ENCODE peak calls at places on chromosomes 2 and 18, in five cellular contexts. F is right cardiac atrium, M is tibial artery, P is RWPE2, G is heart right ventricle. Z is an unnamed sample.

GRCh38 chr2:222393733-222394267 is 30.5 kb upstream of the SGPP2 start:
- DNase-seq in P (no peak), G (no peak), M (no peak), F (no peak), Z (no peak)

GRCh38 chr2:44668336-44668735 is 273.2 kb upstream of the SIX3 start:
- DNase-seq in F (no peak), M (no peak), G (no peak), P (no peak), Z (no peak)

GRCh38 chr2:21467910-21468309 is 344.1 kb downstream of the TDRD15 start:
- DNase-seq in M (no peak), G (no peak), F (no peak), P (no peak), Z (no peak)

GRCh38 chr2:25098558-25099486 is 56.9 kb downstream of the EFR3B start:
- DNase-seq in G (peak; percentile 28), P (no peak), F (peak; percentile 69), M (peak; percentile 25), Z (peak; percentile 33)

GRCh38 chr18:55179460-55180195 is 220.4 kb upstream of the CCDC68 start:
- DNase-seq in M (no peak), P (no peak), F (no peak), G (no peak), Z (peak; percentile 56)

GRCh38 chr18:78901923-78902794 is 77.5 kb upstream of the SALL3 start:
- DNase-seq in P (no peak), M (no peak), G (no peak), F (no peak), Z (no peak)

GRCh38 chr18:44840053-44840826 is 159.6 kb downstream of the SETBP1 start:
- DNase-seq in P (no peak), M (no peak), G (no peak), F (no peak), Z (no peak)

GRCh38 chr2:21392660-21393059 is 268.9 kb downstream of the TDRD15 start:
- DNase-seq in M (no peak), P (no peak), G (no peak), F (no peak), Z (no peak)

GRCh38 chr2:236088368-236089057 is 79.7 kb downstream of the GBX2 start:
- DNase-seq in G (no peak), M (no peak), P (no peak), F (no peak), Z (peak; percentile 14)

GRCh38 chr2:98891591-98891990 is 44.4 kb downstream of the CRACDL start:
- DNase-seq in G (no peak), F (no peak), M (no peak), P (no peak), Z (no peak)

GRCh38 chr2:26561376-26561775 is 79.8 kb downstream of the CIB4 start:
- DNase-seq in P (peak; percentile 22), M (no peak), G (no peak), F (no peak), Z (no peak)

GRCh38 chr2:196336715-196337617 is 165.6 kb upstream of the STK17B start:
- DNase-seq in P (no peak), F (no peak), G (no peak), M (no peak), Z (peak; percentile 78)

GRCh38 chr18:62634991-62635630 is 80.2 kb upstream of the PHLPP1 start:
- DNase-seq in F (no peak), G (no peak), M (no peak), P (peak; percentile 64), Z (no peak)

GRCh38 chr2:106192752-106193490 is 1.2 kb downstream of the UXS1 start:
- DNase-seq in F (no peak), G (no peak), P (no peak), M (peak; percentile 34), Z (peak; percentile 72)

GRCh38 chr2:219344756-219345458 is 12.4 kb upstream of the RESP18 start:
- DNase-seq in M (peak; percentile 77), F (peak; percentile 69), G (peak; percentile 21), P (no peak), Z (peak; percentile 52)

GRCh38 chr2:107731435-107731834 is 95.3 kb upstream of the RGPD4 start:
- DNase-seq in G (no peak), F (no peak), M (no peak), P (no peak), Z (no peak)

GRCh38 chr2:63719052-63719451 is 122.6 kb upstream of the UGP2 start:
- DNase-seq in G (no peak), M (no peak), P (no peak), F (no peak), Z (no peak)

GRCh38 chr2:151815821-151816489 is 12.3 kb downstream of the ARL5A start:
- DNase-seq in F (no peak), M (no peak), P (no peak), G (no peak), Z (no peak)

GRCh38 chr2:3130889-3131635 is 246.6 kb downstream of the EIPR1 start:
- DNase-seq in F (no peak), M (no peak), G (no peak), P (no peak), Z (no peak)

GRCh38 chr2:166017208-166017607 is 63.6 kb upstream of the TTC21B start:
- DNase-seq in F (no peak), G (no peak), P (no peak), M (no peak), Z (no peak)

GRCh38 chr2:238868616-238869292 is 20.9 kb downstream of the TWIST2 start:
- DNase-seq in M (peak; percentile 88), F (no peak), P (no peak), G (peak; percentile 50), Z (peak; percentile 81)

GRCh38 chr2:168174761-168175160 is 72.6 kb downstream of the STK39 start:
- DNase-seq in P (no peak), G (no peak), F (no peak), M (no peak), Z (no peak)

GRCh38 chr2:14690926-14691325 is 58.4 kb downstream of the LRATD1 start:
- DNase-seq in M (no peak), P (no peak), G (no peak), F (no peak), Z (no peak)

GRCh38 chr2:232464534-232464865 is 8.5 kb downstream of the ALPI start:
- DNase-seq in F (no peak), M (no peak), G (no peak), P (no peak), Z (no peak)

GRCh38 chr2:171389325-171389724 is 44.5 kb downstream of the METTL8 start:
- DNase-seq in M (no peak), G (no peak), P (no peak), F (no peak), Z (no peak)

GRCh38 chr2:120750488-120751210 is 15.0 kb downstream of the GLI2 start:
- DNase-seq in P (no peak), M (no peak), F (no peak), G (no peak), Z (no peak)

GRCh38 chr2:225457462-225457861 is 58.0 kb downstream of the NYAP2 start:
- DNase-seq in G (no peak), M (no peak), F (no peak), P (no peak), Z (no peak)

GRCh38 chr2:189022002-189022401 is 47.8 kb downstream of the COL3A1 start:
- DNase-seq in M (no peak), G (no peak), P (no peak), F (no peak), Z (peak; percentile 93)

DNA sequence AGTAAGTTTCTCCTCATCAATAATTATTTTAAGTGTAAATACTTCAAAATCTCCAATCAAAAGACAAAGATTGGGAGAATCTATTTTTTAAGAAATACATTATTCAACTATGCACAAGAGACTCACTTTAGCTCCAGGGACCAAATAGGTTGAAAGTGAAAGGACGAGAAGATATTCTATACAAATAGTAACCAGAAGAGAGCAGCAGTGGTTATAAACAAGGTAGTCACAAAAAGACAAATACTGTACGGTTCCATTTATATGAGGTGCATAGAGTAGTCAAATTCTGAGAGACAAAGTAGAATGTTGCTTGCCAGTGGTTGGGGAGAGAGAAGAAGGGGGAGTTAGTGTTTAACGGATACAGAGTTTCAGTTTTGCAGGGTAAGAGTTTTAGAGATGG is 69.8 kb downstream of the POU3F3 start:
- DNase-seq in F (no peak), P (no peak), M (no peak), G (no peak), Z (no peak)
- H3K27me3 ChIP-seq in F (no peaks in the 10 kb centered on the region), P (peaks cover 3% of the 10 kb centered on the region), M (no peaks in the 10 kb centered on the region), G (no peaks in the 10 kb centered on the region), Z (no peaks in the 10 kb centered on the region)

GRCh38 chr2:176002684-176003225 is 688 bp upstream of the LNPK start:
- DNase-seq in F (no peak), M (peak; percentile 21), G (no peak), P (no peak), Z (peak; percentile 60)

GRCh38 chr2:176001281-176001902 is 675 bp downstream of the LNPK start:
- DNase-seq in M (peak; percentile 44), P (no peak), G (peak; percentile 22), F (peak; percentile 61), Z (peak; percentile 80)

GRCh38 chr2:176001903-176002683 is at the start of gene LNPK:
- DNase-seq in G (peak; percentile 94), P (peak; percentile 89), F (peak; percentile 97), M (peak; percentile 91), Z (peak; percentile 97)

GRCh38 chr2:176003958-176004357 is 1.9 kb upstream of the LNPK start:
- DNase-seq in F (no peak), G (no peak), P (no peak), M (no peak), Z (no peak)

GRCh38 chr2:175999283-175999819 is 2.7 kb downstream of the LNPK start:
- DNase-seq in G (no peak), M (no peak), P (no peak), F (no peak), Z (peak; percentile 36)
- H3K27me3 ChIP-seq in G (no peaks in the 10 kb centered on the region), M (no peaks in the 10 kb centered on the region), P (no peaks in the 10 kb centered on the region), F (no peaks in the 10 kb centered on the region), Z (no peaks in the 10 kb centered on the region)

DNA sequence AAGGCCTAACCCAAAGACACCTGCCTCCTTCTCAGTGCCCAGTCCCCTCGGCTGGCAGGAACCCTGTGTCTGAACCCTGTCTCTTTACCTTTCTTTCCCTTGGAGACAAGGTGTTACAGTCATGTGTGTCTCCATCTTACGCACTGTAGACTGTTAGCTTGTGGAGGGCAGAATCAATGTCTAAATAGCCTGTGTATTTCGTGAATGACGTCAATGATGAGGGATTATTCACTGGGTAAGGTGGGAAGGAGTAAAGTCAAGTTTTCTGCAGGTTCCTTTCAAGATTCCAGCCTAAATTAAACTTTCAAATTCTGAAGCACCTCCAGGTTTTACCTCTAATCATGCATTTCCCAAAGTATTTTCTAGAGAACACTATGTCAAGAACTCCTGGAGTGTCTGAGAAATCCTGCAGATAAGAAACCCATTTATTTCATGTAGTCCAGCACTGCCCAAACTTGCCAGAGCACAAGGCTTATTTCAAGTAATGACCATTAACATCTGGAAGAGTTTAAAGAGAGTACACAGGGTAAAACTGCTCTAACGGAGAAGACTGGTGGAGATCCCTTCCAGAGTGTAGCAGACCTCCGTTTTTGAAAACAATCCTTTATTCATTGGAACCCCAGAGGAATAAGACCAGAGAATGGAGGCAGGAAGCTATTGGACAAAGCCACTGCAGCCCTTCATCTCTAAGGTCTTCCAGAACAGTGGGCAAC is 72.8 kb downstream of the KCNF1 start:
- DNase-seq in P (no peak), M (no peak), G (no peak), F (no peak), Z (peak; percentile 37)
- H3K27me3 ChIP-seq in P (peaks cover 8% of the 10 kb centered on the region), M (no peaks in the 10 kb centered on the region), G (no peaks in the 10 kb centered on the region), F (no peaks in the 10 kb centered on the region), Z (peaks cover 33% of the 10 kb centered on the region)

DNA sequence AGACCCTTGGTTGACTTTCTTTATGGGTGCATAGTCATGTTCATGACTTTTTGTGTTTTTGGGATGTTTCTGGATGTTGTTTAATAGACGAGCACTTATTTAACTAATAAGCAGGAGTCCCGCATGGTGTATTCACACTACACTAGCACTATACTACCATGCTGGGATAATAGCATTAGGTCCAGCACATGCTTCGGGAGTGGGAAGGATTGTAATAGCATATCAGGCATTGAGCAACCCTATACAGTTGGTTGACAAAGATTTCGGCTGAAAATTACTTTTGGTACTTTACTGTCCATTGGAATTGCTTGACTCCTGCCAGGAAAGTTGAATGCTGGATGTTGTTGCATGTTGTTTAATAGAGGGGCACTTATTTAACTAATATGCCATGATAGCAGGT is 2.8 kb downstream of the SH3RF3 start:
- DNase-seq in F (no peak), G (no peak), M (no peak), P (no peak), Z (peak; percentile 73)
- H3K27me3 ChIP-seq in F (no peaks in the 10 kb centered on the region), G (no peaks in the 10 kb centered on the region), M (no peaks in the 10 kb centered on the region), P (no peaks in the 10 kb centered on the region), Z (no peaks in the 10 kb centered on the region)

Z was measured in adipocyte.